ENCODE peak calls at places on chromosomes 5 and 9, in six cellular contexts. J is mesenchymal stem cell, H is H1, P is H9, O is IMR-90, Z is trophoblast cell. W is an unnamed sample.

GRCh38 chr9:70392850-70393249 is 21.6 kb downstream of the KLF9 start:
- DNase-seq in O (no peak), P (no peak), Z (no peak), J (no peak), H (no peak), W (no peak)

GRCh38 chr5:11904270-11904906 is at the start of gene CTNND2:
- DNase-seq in H (peak), P (peak), O (no peak), Z (peak), J (peak), W (peak)

GRCh38 chr9:68708089-68708488 is 3.0 kb downstream of the PIP5K1B start:
- DNase-seq in Z (no peak), J (no peak), O (no peak), P (no peak), H (no peak), W (no peak)

GRCh38 chr9:127886401-127886972 is 9.0 kb upstream of the AK1 start:
- DNase-seq in Z (no peak), H (no peak), J (no peak), P (no peak), O (no peak), W (no peak)

GRCh38 chr9:95504053-95504963 is 12.5 kb downstream of the PTCH1 start:
- DNase-seq in H (peak), Z (no peak), O (peak), J (peak), P (peak), W (no peak)

GRCh38 chr5:151036556-151036955 is 16.2 kb downstream of the GPX3 start:
- DNase-seq in Z (no peak), P (no peak), J (no peak), H (no peak), O (no peak), W (no peak)

GRCh38 chr9:130139251-130139650 is 33.0 kb upstream of the NCS1 start:
- DNase-seq in P (no peak), O (no peak), Z (peak), J (no peak), H (no peak), W (no peak)

GRCh38 chr9:25677301-25678146 is 720 bp downstream of the TUSC1 start:
- DNase-seq in O (peak), Z (peak), J (peak), P (peak), H (peak), W (peak)

GRCh38 chr5:132752581-132753125 is 5.4 kb downstream of the CCNI2 start:
- DNase-seq in Z (no peak), P (no peak), O (no peak), J (no peak), H (no peak), W (no peak)

GRCh38 chr5:111673896-111674626 is 82.9 kb downstream of the NREP start:
- DNase-seq in H (no peak), Z (no peak), O (no peak), J (no peak), P (no peak), W (no peak)

GRCh38 chr5:138352071-138352721 is at the start of gene KDM3B:
- DNase-seq in Z (peak), H (peak), J (peak), P (peak), O (peak), W (peak)

GRCh38 chr9:114367823-114368609 is 19.8 kb downstream of the AKNA start:
- DNase-seq in Z (no peak), O (no peak), P (no peak), J (no peak), H (no peak), W (no peak)

GRCh38 chr5:17157916-17158529 is 59.4 kb upstream of the BASP1 start:
- DNase-seq in H (no peak), O (peak), P (no peak), Z (peak), J (peak), W (no peak)

GRCh38 chr9:8679405-8679951 is 879.9 kb upstream of the DMAC1 start:
- DNase-seq in O (no peak), J (peak), H (no peak), Z (no peak), P (no peak), W (no peak)

GRCh38 chr5:80762573-80762972 is 107.8 kb upstream of the DHFR start:
- DNase-seq in P (no peak), Z (no peak), J (no peak), H (no peak), O (no peak), W (no peak)

GRCh38 chr5:52849544-52849943 is 61.8 kb downstream of the ITGA1 start:
- DNase-seq in Z (no peak), P (no peak), J (no peak), H (no peak), O (no peak), W (no peak)

GRCh38 chr5:179224741-179225140 is 120.5 kb downstream of the ADAMTS2 start:
- DNase-seq in P (peak), H (no peak), J (no peak), Z (no peak), O (no peak), W (no peak)

GRCh38 chr9:95383845-95384244 is 66.3 kb upstream of the FANCC start:
- DNase-seq in O (peak), H (no peak), P (no peak), J (peak), Z (peak), W (no peak)

GRCh38 chr5:8362507-8362906 is 493.6 kb downstream of the MTRR start:
- DNase-seq in J (no peak), Z (peak), O (no peak), P (no peak), H (no peak), W (no peak)

GRCh38 chr5:3043600-3043999 is 292.1 kb upstream of the IRX2 start:
- DNase-seq in J (no peak), P (no peak), O (no peak), H (no peak), Z (no peak), W (no peak)

GRCh38 chr9:120574473-120574872 is 5.5 kb downstream of the CDK5RAP2 start:
- DNase-seq in H (no peak), J (no peak), O (no peak), Z (no peak), P (no peak), W (no peak)

GRCh38 chr9:83167126-83167525 is 104.2 kb upstream of the RASEF start:
- DNase-seq in Z (no peak), O (no peak), P (no peak), J (no peak), H (no peak), W (no peak)

GRCh38 chr9:1939926-1940368 is 75.2 kb upstream of the SMARCA2 start:
- DNase-seq in H (no peak), Z (peak), O (peak), J (no peak), P (peak), W (no peak)
- H2AFZ ChIP-seq in H (no peak), Z (no peak), O (no peak), J (no peak), P (no peak), W (no peak)

DNA sequence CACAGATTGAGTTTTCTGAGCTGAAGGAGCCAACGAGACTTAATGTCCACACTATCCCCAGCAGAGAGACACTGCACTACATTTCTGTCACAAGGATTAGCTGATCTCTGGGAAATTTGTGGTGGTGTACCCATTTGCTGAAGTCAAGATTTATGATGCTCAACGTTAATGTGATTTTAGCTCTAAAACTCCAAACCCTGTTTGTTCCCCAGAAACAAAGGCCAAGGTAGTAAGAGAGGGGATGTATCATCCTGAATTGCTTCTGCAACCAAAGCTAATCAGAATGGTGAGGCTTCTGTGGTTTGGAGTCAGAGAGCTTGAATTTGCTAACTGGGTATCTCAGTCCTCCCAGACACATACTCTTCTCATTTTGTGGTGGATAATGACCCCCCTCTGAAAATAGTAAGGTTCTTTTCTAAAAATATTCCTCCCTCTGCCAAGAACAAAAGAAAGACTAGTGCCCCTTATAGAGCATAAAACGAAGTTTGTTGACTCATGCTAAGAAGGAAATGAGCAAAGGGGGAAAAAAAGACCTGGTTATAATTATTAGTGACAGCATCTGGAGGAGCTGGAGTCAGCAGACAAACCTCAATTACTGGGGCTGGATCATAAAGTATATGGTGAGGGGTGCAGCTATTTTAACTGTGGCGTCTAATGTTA is 417.0 kb downstream of the PSAT1 start:
- DNase-seq in Z (no peak), P (no peak), O (peak), J (peak), H (no peak), W (no peak)
- H3K18ac ChIP-seq in Z (no peak), P (no peak), O (no peak), J (no peak), H (no peak), W (no peak)

GRCh38 chr5:95708876-95709275 is 22.3 kb upstream of the RHOBTB3 start:
- DNase-seq in J (no peak), Z (no peak), O (no peak), H (no peak), P (no peak), W (no peak)
- H2BK5ac ChIP-seq in J (no peak), Z (peak), O (no peak), H (no peak), P (no peak), W (no peak)

GRCh38 chr9:72996684-72997314 is 43.9 kb upstream of the ALDH1A1 start:
- DNase-seq in H (no peak), P (no peak), O (no peak), J (no peak), Z (no peak), W (no peak)
- H2AFZ ChIP-seq in H (peak), P (no peak), O (no peak), J (no peak), Z (no peak), W (no peak)

GRCh38 chr9:98502976-98503325 is 205.8 kb downstream of the GABBR2 start:
- DNase-seq in Z (peak), O (peak), P (peak), H (no peak), J (peak), W (no peak)
- H3K18ac ChIP-seq in Z (no peak), O (peak), P (peak), H (no peak), J (no peak), W (no peak)

DNA sequence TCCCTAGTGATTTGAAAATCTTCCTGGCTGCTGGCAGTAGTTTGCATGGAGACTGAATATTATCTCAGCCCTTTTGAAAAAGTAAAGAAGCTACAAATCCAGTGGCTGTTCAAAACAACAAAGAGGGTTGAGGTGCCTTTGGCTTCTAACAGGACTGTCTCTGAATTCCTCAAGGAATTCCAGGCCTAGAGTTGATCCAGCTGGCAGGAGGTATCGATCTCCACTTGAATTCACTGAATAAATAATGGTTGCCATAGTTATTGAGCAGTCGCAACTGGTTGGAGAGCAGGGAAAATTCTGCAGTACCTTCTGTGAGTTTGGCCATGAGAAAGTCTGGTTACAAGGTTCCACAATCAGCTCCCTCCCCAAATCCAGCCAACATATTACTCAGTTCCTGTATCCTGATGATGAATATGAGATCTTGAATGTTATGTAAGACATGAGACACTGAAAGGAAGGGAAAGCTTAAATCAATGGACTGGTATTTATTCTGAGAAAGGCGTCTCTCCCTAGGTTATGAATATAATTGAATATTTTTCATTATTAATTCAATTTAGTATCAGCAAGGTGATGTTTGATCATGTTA is 37.8 kb downstream of the NR4A3 start:
- DNase-seq in P (no peak), H (no peak), J (no peak), O (peak), Z (no peak), W (peak)
- H2BK5ac ChIP-seq in P (no peak), H (no peak), J (no peak), O (no peak), Z (no peak), W (no peak)

DNA sequence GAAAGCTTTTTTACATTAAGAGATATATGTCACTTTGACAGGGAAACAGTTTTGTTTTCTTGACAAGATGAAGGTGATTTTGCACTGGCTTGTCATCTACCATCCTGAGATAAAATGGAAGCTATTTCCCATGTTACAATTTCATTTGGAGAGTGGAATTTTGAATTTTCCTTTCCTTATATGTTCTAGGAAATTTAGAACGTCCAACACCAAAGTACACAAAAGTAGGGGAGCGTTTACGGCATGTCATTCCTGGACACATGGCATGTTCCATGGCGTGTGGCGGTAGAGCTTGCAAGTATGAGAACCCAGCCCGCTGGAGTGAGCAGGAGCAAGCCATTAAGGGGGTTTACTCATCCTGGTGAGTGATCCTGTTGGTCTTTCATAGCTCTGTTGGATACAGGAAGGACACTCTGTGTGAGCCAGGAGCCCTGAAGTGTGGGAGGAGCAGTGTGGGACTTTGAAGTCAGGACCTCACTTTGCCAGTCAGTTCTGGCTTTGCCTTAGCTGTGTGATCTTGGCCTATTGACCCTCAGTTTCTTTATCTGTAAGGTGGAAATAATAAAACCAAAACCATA is 887 bp downstream of the PTPDC1 start:
- DNase-seq in O (peak), Z (no peak), H (peak), J (peak), P (peak), W (no peak)
- H2AFZ ChIP-seq in O (no peak), Z (no peak), H (no peak), J (no peak), P (no peak), W (no peak)

GRCh38 chr9:112000743-112001142 is 104.1 kb downstream of the UGCG start:
- DNase-seq in J (no peak), P (peak), O (no peak), H (no peak), Z (no peak), W (no peak)
- H3K18ac ChIP-seq in J (no peak), P (no peak), O (no peak), H (no peak), Z (no peak), W (no peak)

GRCh38 chr5:169847519-169847918 is 132.8 kb downstream of the INSYN2B start:
- DNase-seq in Z (no peak), H (no peak), P (no peak), J (no peak), O (no peak), W (no peak)

GRCh38 chr5:169850407-169850806 is 129.9 kb downstream of the INSYN2B start:
- DNase-seq in J (no peak), H (no peak), P (no peak), Z (no peak), O (no peak), W (no peak)

GRCh38 chr5:169848792-169849191 is 131.5 kb downstream of the INSYN2B start:
- DNase-seq in H (no peak), P (no peak), O (no peak), J (no peak), Z (no peak), W (no peak)

GRCh38 chr5:169848271-169848670 is 132.0 kb downstream of the INSYN2B start:
- DNase-seq in H (no peak), Z (no peak), P (no peak), O (no peak), J (no peak), W (no peak)
- H2BK5ac ChIP-seq in H (no peak), Z (no peak), P (no peak), O (no peak), J (no peak), W (no peak)

DNA sequence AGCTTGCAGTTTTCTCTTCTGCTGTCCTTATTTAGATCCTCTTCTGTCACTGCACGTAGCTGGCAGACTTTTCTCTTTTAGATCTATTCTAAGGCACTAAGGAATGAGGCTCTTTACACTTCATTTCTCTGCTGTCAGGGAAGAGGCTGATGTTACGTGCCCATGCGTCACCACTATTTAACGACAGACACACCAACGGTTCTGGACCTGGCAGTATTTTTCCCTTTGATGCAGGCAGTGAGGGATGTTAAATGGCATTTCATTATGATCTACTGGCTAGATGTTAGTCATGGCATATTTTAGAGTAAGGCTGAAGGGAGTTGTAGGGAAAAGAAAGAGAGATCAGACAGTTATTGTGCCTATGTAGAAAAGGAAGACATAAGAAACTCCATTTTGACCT is 8.2 kb upstream of the CRHBP start:
- DNase-seq in H (no peak), Z (no peak), O (peak), J (no peak), P (no peak), W (no peak)
- H2AFZ ChIP-seq in H (peak), Z (no peak), O (no peak), J (no peak), P (no peak), W (no peak)

W was measured in neuronal stem cell.